ENCODE peak calls at places on chromosomes 1 and 21, in four cellular contexts. S, O, L and K are unnamed samples.

GRCh38 chr1:24022611-24023359 is 42.7 kb upstream of the SRSF10 start:
- DNase-seq in O (no peak), S (no peak), L (no peak), K (no peak)

GRCh38 chr1:101183388-101183699 is 53.5 kb upstream of the S1PR1 start:
- DNase-seq in O (peak), L (no peak), S (no peak), K (no peak)

GRCh38 chr1:111920221-111921024 is 69.0 kb downstream of the KCND3 start:
- DNase-seq in S (no peak), O (no peak), L (no peak), K (no peak)

GRCh38 chr1:109389638-109390341 is 7.9 kb downstream of the SORT1 start:
- DNase-seq in L (no peak), S (no peak), O (no peak), K (no peak)

GRCh38 chr1:1196431-1197187 is 9.8 kb downstream of the TNFRSF18 start:
- DNase-seq in S (peak), L (no peak), O (no peak), K (no peak)

GRCh38 chr1:29508458-29509107 is 272.3 kb downstream of the PTPRU start:
- DNase-seq in L (no peak), S (no peak), O (no peak), K (no peak)

GRCh38 chr1:179016694-179017382 is 8.9 kb upstream of the FAM20B start:
- DNase-seq in O (peak), S (peak), L (peak), K (peak)

GRCh38 chr1:22868331-22868730 is 104.3 kb downstream of the LACTBL1 start:
- DNase-seq in O (no peak), S (no peak), L (no peak), K (no peak)

GRCh38 chr21:37642493-37642892 is 273.8 kb downstream of the KCNJ6 start:
- DNase-seq in O (no peak), L (no peak), S (no peak), K (peak)

GRCh38 chr1:167135281-167135840 is 41.5 kb downstream of the STYXL2 start:
- DNase-seq in O (no peak), L (no peak), S (no peak), K (no peak)

GRCh38 chr1:175591083-175591743 is 152.2 kb downstream of the TNR start:
- DNase-seq in O (peak), L (no peak), S (no peak), K (peak)

GRCh38 chr21:36966846-36967657 is 583 bp upstream of the HLCS start:
- DNase-seq in L (no peak), O (peak), S (no peak), K (peak)

GRCh38 chr1:18641005-18641941 is 10.6 kb downstream of the PAX7 start:
- DNase-seq in O (no peak), S (no peak), L (no peak), K (peak)

GRCh38 chr1:212981025-212981495 is 30.7 kb downstream of the VASH2 start:
- DNase-seq in O (no peak), L (no peak), S (peak), K (no peak)

GRCh38 chr1:77375541-77375940 is 93.7 kb downstream of the AK5 start:
- DNase-seq in L (no peak), O (no peak), S (no peak), K (no peak)

GRCh38 chr1:98792123-98792522 is 130.6 kb downstream of the SNX7 start:
- DNase-seq in L (no peak), O (no peak), S (no peak), K (no peak)

GRCh38 chr1:153560771-153561170 is 4.9 kb downstream of the S100A2 start:
- DNase-seq in L (peak), O (no peak), S (no peak), K (no peak)

GRCh38 chr1:21292991-21293536 is 2.8 kb upstream of the ECE1 start:
- DNase-seq in O (no peak), L (no peak), S (no peak), K (no peak)

GRCh38 chr1:63537940-63538339 is 14.6 kb downstream of the EFCAB7 start:
- DNase-seq in L (no peak), S (no peak), O (peak), K (peak)

GRCh38 chr1:157135646-157136045 is 2.5 kb downstream of the ETV3 start:
- DNase-seq in O (no peak), L (no peak), S (no peak), K (no peak)

GRCh38 chr21:34836103-34836932 is 167.5 kb downstream of the CLIC6 start:
- DNase-seq in S (peak), O (peak), L (peak), K (no peak)

GRCh38 chr21:28752131-28752530 is 240.5 kb downstream of the LTN1 start:
- DNase-seq in O (no peak), L (no peak), S (no peak), K (no peak)

GRCh38 chr1:17201201-17202021 is 3.5 kb upstream of the PADI1 start:
- DNase-seq in O (no peak), L (peak), S (peak), K (no peak)

GRCh38 chr21:33760641-33761103 is 118.4 kb downstream of the ITSN1 start:
- DNase-seq in S (no peak), L (no peak), O (peak), K (no peak)

GRCh38 chr1:210445485-210445884 is 116.8 kb downstream of the HHAT start:
- DNase-seq in O (no peak), L (no peak), S (no peak), K (no peak)

GRCh38 chr1:81689531-81689941 is 111.2 kb upstream of the ADGRL2 start:
- DNase-seq in S (no peak), O (no peak), L (no peak), K (no peak)

GRCh38 chr1:224852901-224853568 is 76.4 kb upstream of the DNAH14 start:
- DNase-seq in L (no peak), S (no peak), O (peak), K (peak)

GRCh38 chr1:18110968-18111367 is 3.4 kb downstream of the IGSF21 start:
- DNase-seq in L (no peak), O (no peak), S (no peak), K (peak)

GRCh38 chr21:26715116-26715515 is 130.1 kb downstream of the ADAMTS1 start:
- DNase-seq in S (no peak), O (no peak), L (no peak), K (no peak)

GRCh38 chr1:157112186-157112867 is 12.7 kb upstream of the ETV3L start:
- DNase-seq in L (peak), O (no peak), S (no peak), K (no peak)

GRCh38 chr21:41397416-41397815 is 28.6 kb upstream of the MX1 start:
- DNase-seq in O (no peak), L (no peak), S (no peak), K (no peak)

GRCh38 chr21:41398251-41398650 is 27.8 kb upstream of the MX1 start:
- DNase-seq in L (no peak), O (no peak), S (no peak), K (no peak)

GRCh38 chr21:41398831-41399230 is 27.2 kb upstream of the MX1 start:
- DNase-seq in L (no peak), O (no peak), S (no peak), K (no peak)

GRCh38 chr21:41396452-41397107 is 29.5 kb upstream of the MX1 start:
- DNase-seq in L (peak), S (peak), O (no peak), K (no peak)

DNA sequence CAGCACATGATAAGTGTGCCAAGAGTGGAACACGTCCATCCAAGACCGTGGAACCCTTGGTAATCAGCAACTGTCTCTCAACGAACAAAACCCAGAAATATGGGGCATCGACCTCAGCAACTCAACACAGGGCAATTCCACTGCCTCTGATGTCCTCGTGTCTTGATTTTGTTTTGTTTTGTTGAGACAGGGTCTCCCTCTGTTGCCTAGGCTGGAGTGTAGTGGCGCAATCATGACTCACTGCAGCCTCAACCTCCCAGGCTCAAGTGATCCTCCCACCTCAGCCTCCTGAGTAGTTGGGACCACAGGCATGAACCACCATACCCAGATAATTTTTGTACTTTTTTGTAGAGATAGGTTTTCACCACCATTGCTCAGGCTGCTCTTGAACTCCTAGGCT is 26.6 kb upstream of the MX1 start:
- DNase-seq in S (no peak), L (no peak), O (no peak), K (no peak)
- H3K4me3 ChIP-seq in S (no peak), L (no peak), O (no peak), K (no peak)

DNA sequence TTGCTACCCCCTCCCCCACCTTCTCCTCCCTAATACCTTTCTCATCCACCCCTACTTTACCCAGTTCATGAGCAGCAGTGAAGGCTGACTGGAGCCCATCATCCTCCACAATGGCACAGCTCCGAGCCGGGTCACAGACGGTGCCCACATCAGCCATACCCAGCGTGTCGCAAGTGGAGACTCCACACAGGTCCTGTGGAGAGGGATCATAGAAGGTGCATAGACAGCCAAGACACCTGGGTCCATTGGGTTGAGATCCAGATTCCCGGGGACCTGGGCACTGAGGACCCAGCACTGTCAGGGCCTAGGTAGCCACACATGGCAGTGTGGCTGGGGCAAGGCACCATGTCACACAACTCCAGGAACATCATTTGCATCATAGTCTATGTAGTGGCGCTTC is 2.7 kb downstream of the ADAMTS4 start:
- DNase-seq in L (no peak), S (no peak), O (no peak), K (no peak)
- H3K4me3 ChIP-seq in L (peak), S (peak), O (no peak), K (no peak)

GRCh38 chr1:59971464-59971911 is 44.9 kb upstream of the CYP2J2 start:
- DNase-seq in S (peak), O (peak), L (peak), K (peak)
- H3K4me3 ChIP-seq in S (no peak), O (no peak), L (no peak), K (no peak)

GRCh38 chr1:143497374-143497747 is 474.4 kb downstream of the FAM72C start:
- DNase-seq in O (no peak), L (peak), S (peak), K (peak)
- H3K4me3 ChIP-seq in O (no peak), L (peak), S (no peak), K (peak)

GRCh38 chr1:39268906-39269305 is 64.4 kb downstream of the MACF1 start:
- DNase-seq in S (no peak), O (no peak), L (no peak), K (no peak)

GRCh38 chr1:39266792-39267191 is 62.3 kb downstream of the MACF1 start:
- DNase-seq in S (no peak), O (no peak), L (no peak), K (no peak)

GRCh38 chr1:39269791-39270342 is 65.4 kb downstream of the MACF1 start:
- DNase-seq in L (no peak), O (no peak), S (no peak), K (no peak)

GRCh38 chr1:39269349-39269748 is 64.9 kb downstream of the MACF1 start:
- DNase-seq in L (no peak), S (no peak), O (no peak), K (no peak)

DNA sequence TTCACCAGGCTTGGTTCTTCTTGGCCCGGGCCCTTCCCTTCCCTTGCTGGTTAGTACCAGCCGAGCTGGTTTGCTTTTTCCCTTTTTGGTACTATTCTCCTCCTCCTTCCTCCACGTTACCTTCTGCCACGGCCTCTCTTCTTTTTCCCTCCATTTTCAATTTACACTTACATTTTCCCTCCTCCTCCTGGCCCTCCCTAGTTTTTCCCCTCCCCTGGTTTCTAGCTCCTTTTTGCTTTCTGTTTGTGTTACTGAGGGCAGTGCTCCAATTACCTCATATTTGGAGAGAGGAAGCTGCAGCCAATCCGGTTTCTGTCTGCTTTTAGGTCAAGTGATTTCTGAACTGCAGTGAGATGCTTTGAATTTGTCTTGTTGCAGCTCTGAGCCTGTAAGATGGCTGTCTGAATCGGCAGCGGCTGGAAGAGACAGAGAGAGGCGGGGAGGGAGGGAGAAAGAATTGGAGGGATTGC is 63.7 kb downstream of the MACF1 start:
- DNase-seq in O (peak), L (no peak), S (no peak), K (peak)
- H3K4me3 ChIP-seq in O (peak), L (peak), S (peak), K (no peak)

DNA sequence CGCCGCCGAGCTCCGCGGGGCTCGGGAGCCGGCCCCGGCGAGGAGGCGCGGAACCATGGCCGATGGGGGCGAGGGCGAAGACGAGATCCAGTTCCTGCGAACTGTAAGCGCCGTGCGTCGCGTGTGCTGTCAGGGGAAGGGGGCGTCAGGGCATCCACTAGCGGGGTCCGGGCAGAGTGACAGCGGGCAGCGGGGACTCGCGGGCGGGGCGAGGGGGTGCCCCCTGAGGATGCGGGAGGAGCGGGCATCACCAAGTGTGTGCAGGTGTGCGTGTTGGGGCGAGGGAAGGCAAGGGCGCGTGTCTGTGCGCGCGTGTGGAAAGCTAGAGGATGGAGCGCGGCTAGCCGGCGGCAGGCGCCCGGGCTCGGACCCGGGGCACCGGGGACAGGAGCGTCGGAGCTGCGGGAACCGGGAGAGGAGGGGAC is 495 bp downstream of the RYR2 start:
- DNase-seq in O (no peak), L (no peak), S (no peak), K (no peak)
- H3K4me3 ChIP-seq in O (no peak), L (peak), S (peak), K (peak)

GRCh38 chr1:30742300-30742962 is 15.1 kb downstream of the LAPTM5 start:
- DNase-seq in S (no peak), O (no peak), L (no peak), K (no peak)
- H3K4me3 ChIP-seq in S (no peak), O (no peak), L (no peak), K (no peak)

GRCh38 chr1:116277840-116278540 is 95.1 kb upstream of the ATP1A1 start:
- DNase-seq in O (no peak), L (no peak), S (no peak), K (no peak)
- H3K4me3 ChIP-seq in O (no peak), L (no peak), S (no peak), K (no peak)

GRCh38 chr1:202643397-202644218 is 66.6 kb downstream of the SYT2 start:
- DNase-seq in S (no peak), L (no peak), O (no peak), K (no peak)
- H3K4me3 ChIP-seq in S (peak), L (peak), O (no peak), K (peak)